ENCODE peak calls at places on chromosomes 16 and 17, in eight cellular contexts. One of them, this sample, is unnamed.

GRCh38 chr17:20063665-20064648 is 54.8 kb downstream of the SPECC1 start:
- DNase-seq in adrenal gland: peak; percentile 82
- DNase-seq in AG04450: peak; percentile 77
- DNase-seq in colonic mucosa: peak; percentile 51
- DNase-seq in MM.1S: peak; percentile 88
- DNase-seq in tibial artery: peak; percentile 94
- DNase-seq in H1: no peak
- DNase-seq in heart left ventricle: peak; percentile 70
- DNase-seq in this sample: peak; percentile 51

GRCh38 chr16:80935691-80936090 is 71.0 kb downstream of the CMC2 start:
- DNase-seq in adrenal gland: no peak
- DNase-seq in AG04450: no peak
- DNase-seq in colonic mucosa: no peak
- DNase-seq in MM.1S: no peak
- DNase-seq in tibial artery: no peak
- DNase-seq in H1: peak; percentile 1
- DNase-seq in heart left ventricle: no peak
- DNase-seq in this sample: no peak

GRCh38 chr16:85335584-85336492 is 223.6 kb upstream of the CIBAR2 start:
- DNase-seq in adrenal gland: peak; percentile 46
- DNase-seq in AG04450: no peak
- DNase-seq in colonic mucosa: peak; percentile 81
- DNase-seq in MM.1S: no peak
- DNase-seq in tibial artery: no peak
- DNase-seq in H1: no peak
- DNase-seq in heart left ventricle: no peak
- DNase-seq in this sample: no peak

GRCh38 chr17:81582769-81583168 is 30.6 kb upstream of the FAAP100 start:
- DNase-seq in adrenal gland: no peak
- DNase-seq in AG04450: no peak
- DNase-seq in colonic mucosa: no peak
- DNase-seq in MM.1S: no peak
- DNase-seq in tibial artery: no peak
- DNase-seq in H1: no peak
- DNase-seq in heart left ventricle: no peak
- DNase-seq in this sample: no peak

GRCh38 chr17:46809110-46809571 is 9.4 kb downstream of the WNT3 start:
- DNase-seq in adrenal gland: no peak
- DNase-seq in AG04450: no peak
- DNase-seq in colonic mucosa: no peak
- DNase-seq in MM.1S: no peak
- DNase-seq in tibial artery: no peak
- DNase-seq in H1: peak; percentile 63
- DNase-seq in heart left ventricle: no peak
- DNase-seq in this sample: no peak

GRCh38 chr16:70529051-70529777 is 5.6 kb downstream of the SF3B3 start:
- DNase-seq in adrenal gland: no peak
- DNase-seq in AG04450: no peak
- DNase-seq in colonic mucosa: no peak
- DNase-seq in MM.1S: peak; percentile 58
- DNase-seq in tibial artery: no peak
- DNase-seq in H1: no peak
- DNase-seq in heart left ventricle: no peak
- DNase-seq in this sample: no peak

GRCh38 chr16:86107190-86107589 is 208.2 kb downstream of the IRF8 start:
- DNase-seq in adrenal gland: no peak
- DNase-seq in AG04450: no peak
- DNase-seq in colonic mucosa: no peak
- DNase-seq in MM.1S: no peak
- DNase-seq in tibial artery: no peak
- DNase-seq in H1: no peak
- DNase-seq in heart left ventricle: no peak
- DNase-seq in this sample: no peak

GRCh38 chr16:14449334-14449733 is 180.7 kb downstream of the PARN start:
- DNase-seq in adrenal gland: no peak
- DNase-seq in AG04450: no peak
- DNase-seq in colonic mucosa: no peak
- DNase-seq in MM.1S: no peak
- DNase-seq in tibial artery: no peak
- DNase-seq in H1: no peak
- DNase-seq in heart left ventricle: no peak
- DNase-seq in this sample: no peak

GRCh38 chr16:73420244-73421040 is 372.5 kb upstream of the ZFHX3 start:
- DNase-seq in adrenal gland: peak; percentile 3
- DNase-seq in AG04450: no peak
- DNase-seq in colonic mucosa: no peak
- DNase-seq in MM.1S: no peak
- DNase-seq in tibial artery: no peak
- DNase-seq in H1: no peak
- DNase-seq in heart left ventricle: no peak
- DNase-seq in this sample: no peak

GRCh38 chr16:8878523-8878911 is 3.6 kb upstream of the LITAFD start:
- DNase-seq in adrenal gland: no peak
- DNase-seq in AG04450: peak; percentile 66
- DNase-seq in colonic mucosa: no peak
- DNase-seq in MM.1S: no peak
- DNase-seq in tibial artery: no peak
- DNase-seq in H1: no peak
- DNase-seq in heart left ventricle: no peak
- DNase-seq in this sample: no peak

GRCh38 chr17:48570325-48571023 is 7.7 kb downstream of the HOXB4 start:
- DNase-seq in adrenal gland: no peak
- DNase-seq in AG04450: no peak
- DNase-seq in colonic mucosa: no peak
- DNase-seq in MM.1S: no peak
- DNase-seq in tibial artery: no peak
- DNase-seq in H1: no peak
- DNase-seq in heart left ventricle: no peak
- DNase-seq in this sample: no peak
- H3K27ac ChIP-seq in adrenal gland: peak overlapping the region; percentile 81
- H3K27ac ChIP-seq in AG04450: peak overlapping the region; percentile 94
- H3K27ac ChIP-seq in colonic mucosa: peak overlapping the region; percentile 70
- H3K27ac ChIP-seq in MM.1S: no peak overlapping the region
- H3K27ac ChIP-seq in tibial artery: peak overlapping the region; percentile 68
- H3K27ac ChIP-seq in H1: no peak overlapping the region
- H3K27ac ChIP-seq in heart left ventricle: no peak overlapping the region
- H3K27ac ChIP-seq in this sample: no peak overlapping the region

GRCh38 chr17:78581304-78581703 is 4.1 kb upstream of the DNAH17 start:
- DNase-seq in adrenal gland: no peak
- DNase-seq in AG04450: no peak
- DNase-seq in colonic mucosa: no peak
- DNase-seq in MM.1S: no peak
- DNase-seq in tibial artery: no peak
- DNase-seq in H1: no peak
- DNase-seq in heart left ventricle: no peak
- DNase-seq in this sample: no peak

GRCh38 chr17:78580277-78580804 is 3.1 kb upstream of the DNAH17 start:
- DNase-seq in adrenal gland: no peak
- DNase-seq in AG04450: no peak
- DNase-seq in colonic mucosa: peak; percentile 38
- DNase-seq in MM.1S: no peak
- DNase-seq in tibial artery: no peak
- DNase-seq in H1: no peak
- DNase-seq in heart left ventricle: no peak
- DNase-seq in this sample: no peak

GRCh38 chr17:78588258-78589030 is 11.2 kb upstream of the DNAH17 start:
- DNase-seq in adrenal gland: no peak
- DNase-seq in AG04450: no peak
- DNase-seq in colonic mucosa: no peak
- DNase-seq in MM.1S: no peak
- DNase-seq in tibial artery: no peak
- DNase-seq in H1: no peak
- DNase-seq in heart left ventricle: no peak
- DNase-seq in this sample: no peak

GRCh38 chr17:78585231-78585630 is 8.0 kb upstream of the DNAH17 start:
- DNase-seq in adrenal gland: no peak
- DNase-seq in AG04450: no peak
- DNase-seq in colonic mucosa: no peak
- DNase-seq in MM.1S: no peak
- DNase-seq in tibial artery: no peak
- DNase-seq in H1: no peak
- DNase-seq in heart left ventricle: no peak
- DNase-seq in this sample: no peak

GRCh38 chr17:78583091-78583490 is 5.9 kb upstream of the DNAH17 start:
- DNase-seq in adrenal gland: peak; percentile 28
- DNase-seq in AG04450: no peak
- DNase-seq in colonic mucosa: no peak
- DNase-seq in MM.1S: no peak
- DNase-seq in tibial artery: no peak
- DNase-seq in H1: no peak
- DNase-seq in heart left ventricle: no peak
- DNase-seq in this sample: no peak
- H3K4me3 ChIP-seq in adrenal gland: no peak overlapping the region
- H3K4me3 ChIP-seq in AG04450: no peak overlapping the region
- H3K4me3 ChIP-seq in colonic mucosa: no peak overlapping the region
- H3K4me3 ChIP-seq in MM.1S: no peak overlapping the region
- H3K4me3 ChIP-seq in tibial artery: no peak overlapping the region
- H3K4me3 ChIP-seq in H1: no peak overlapping the region
- H3K4me3 ChIP-seq in heart left ventricle: no peak overlapping the region
- H3K4me3 ChIP-seq in this sample: no peak overlapping the region

GRCh38 chr16:78666318-78666717 is 566.9 kb downstream of the WWOX start:
- DNase-seq in adrenal gland: no peak
- DNase-seq in AG04450: no peak
- DNase-seq in colonic mucosa: no peak
- DNase-seq in MM.1S: no peak
- DNase-seq in tibial artery: no peak
- DNase-seq in H1: no peak
- DNase-seq in heart left ventricle: no peak
- DNase-seq in this sample: no peak

GRCh38 chr16:78673157-78673556 is 573.7 kb downstream of the WWOX start:
- DNase-seq in adrenal gland: no peak
- DNase-seq in AG04450: no peak
- DNase-seq in colonic mucosa: no peak
- DNase-seq in MM.1S: no peak
- DNase-seq in tibial artery: no peak
- DNase-seq in H1: no peak
- DNase-seq in heart left ventricle: no peak
- DNase-seq in this sample: no peak

GRCh38 chr16:78667675-78668074 is 568.2 kb downstream of the WWOX start:
- DNase-seq in adrenal gland: no peak
- DNase-seq in AG04450: no peak
- DNase-seq in colonic mucosa: no peak
- DNase-seq in MM.1S: no peak
- DNase-seq in tibial artery: no peak
- DNase-seq in H1: no peak
- DNase-seq in heart left ventricle: no peak
- DNase-seq in this sample: no peak

GRCh38 chr16:78668393-78668792 is 568.9 kb downstream of the WWOX start:
- DNase-seq in adrenal gland: no peak
- DNase-seq in AG04450: no peak
- DNase-seq in colonic mucosa: no peak
- DNase-seq in MM.1S: no peak
- DNase-seq in tibial artery: no peak
- DNase-seq in H1: no peak
- DNase-seq in heart left ventricle: no peak
- DNase-seq in this sample: no peak

DNA sequence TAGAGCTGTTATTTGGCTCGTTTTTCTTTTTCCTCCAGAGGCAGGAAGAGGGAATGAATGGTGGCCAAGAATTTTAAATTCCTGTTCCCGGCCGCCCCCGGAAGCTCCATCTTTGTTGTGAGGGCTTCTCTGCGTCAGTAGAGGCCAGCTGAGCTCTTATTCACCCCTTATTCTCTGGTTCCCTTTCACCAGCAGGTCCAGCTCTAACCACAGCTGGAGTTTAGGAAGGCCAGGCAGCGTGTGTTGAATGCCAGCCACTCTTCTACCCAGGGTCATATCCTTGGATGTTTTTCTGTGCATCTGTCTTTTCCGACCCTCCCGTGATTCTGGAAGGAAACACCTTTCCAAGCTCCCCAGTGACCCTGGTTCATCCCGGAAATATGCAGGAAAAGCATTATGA is 570.5 kb downstream of the WWOX start:
- DNase-seq in adrenal gland: peak; percentile 36
- DNase-seq in AG04450: no peak
- DNase-seq in colonic mucosa: no peak
- DNase-seq in MM.1S: no peak
- DNase-seq in tibial artery: no peak
- DNase-seq in H1: no peak
- DNase-seq in heart left ventricle: peak; percentile 76
- DNase-seq in this sample: no peak
- H3K27ac ChIP-seq in adrenal gland: peak overlapping the region; percentile 51
- H3K27ac ChIP-seq in AG04450: no peak overlapping the region
- H3K27ac ChIP-seq in colonic mucosa: no peak overlapping the region
- H3K27ac ChIP-seq in MM.1S: no peak overlapping the region
- H3K27ac ChIP-seq in tibial artery: peak overlapping the region; percentile 48
- H3K27ac ChIP-seq in H1: no peak overlapping the region
- H3K27ac ChIP-seq in heart left ventricle: peak overlapping the region; percentile 64
- H3K27ac ChIP-seq in this sample: no peak overlapping the region

GRCh38 chr16:58862334-58863024 is 128.4 kb upstream of the GOT2 start:
- DNase-seq in adrenal gland: no peak
- DNase-seq in AG04450: no peak
- DNase-seq in colonic mucosa: no peak
- DNase-seq in MM.1S: no peak
- DNase-seq in tibial artery: no peak
- DNase-seq in H1: no peak
- DNase-seq in heart left ventricle: no peak
- DNase-seq in this sample: no peak
- H3K4me3 ChIP-seq in adrenal gland: no peak overlapping the region
- H3K4me3 ChIP-seq in AG04450: no peak overlapping the region
- H3K4me3 ChIP-seq in colonic mucosa: no peak overlapping the region
- H3K4me3 ChIP-seq in MM.1S: no peak overlapping the region
- H3K4me3 ChIP-seq in tibial artery: no peak overlapping the region
- H3K4me3 ChIP-seq in H1: no peak overlapping the region
- H3K4me3 ChIP-seq in heart left ventricle: no peak overlapping the region
- H3K4me3 ChIP-seq in this sample: no peak overlapping the region

GRCh38 chr17:79466562-79467350 is 144.1 kb downstream of the RBFOX3 start:
- DNase-seq in adrenal gland: no peak
- DNase-seq in AG04450: no peak
- DNase-seq in colonic mucosa: no peak
- DNase-seq in MM.1S: no peak
- DNase-seq in tibial artery: no peak
- DNase-seq in H1: no peak
- DNase-seq in heart left ventricle: no peak
- DNase-seq in this sample: no peak
- H3K27ac ChIP-seq in adrenal gland: no peak overlapping the region
- H3K27ac ChIP-seq in AG04450: no peak overlapping the region
- H3K27ac ChIP-seq in colonic mucosa: no peak overlapping the region
- H3K27ac ChIP-seq in MM.1S: no peak overlapping the region
- H3K27ac ChIP-seq in tibial artery: no peak overlapping the region
- H3K27ac ChIP-seq in H1: no peak overlapping the region
- H3K27ac ChIP-seq in heart left ventricle: no peak overlapping the region
- H3K27ac ChIP-seq in this sample: no peak overlapping the region

This sample was measured in prostate gland.